ENCODE peak calls at places on chromosomes 13 and 19, in eight cellular contexts. One of them, this sample, is unnamed.

GRCh38 chr19:47703301-47703700 is 9.9 kb upstream of the EHD2 start:
- DNase-seq in body of pancreas: no peak
- DNase-seq in GM23338: no peak
- DNase-seq in GM23248: no peak
- DNase-seq in endothelial cell of umbilical vein: no peak
- DNase-seq in transverse colon: no peak
- DNase-seq in neural progenitor cell: no peak
- DNase-seq in SJCRH30: no peak
- DNase-seq in this sample: no peak

GRCh38 chr13:106533940-106534843 is 1.3 kb downstream of the EFNB2 start:
- DNase-seq in body of pancreas: peak
- DNase-seq in GM23338: peak
- DNase-seq in GM23248: peak
- DNase-seq in endothelial cell of umbilical vein: peak
- DNase-seq in transverse colon: peak
- DNase-seq in neural progenitor cell: peak
- DNase-seq in SJCRH30: peak
- DNase-seq in this sample: peak

GRCh38 chr13:112444001-112444311 is 67.8 kb downstream of the SPACA7 start:
- DNase-seq in body of pancreas: peak
- DNase-seq in GM23338: peak
- DNase-seq in GM23248: peak
- DNase-seq in endothelial cell of umbilical vein: peak
- DNase-seq in transverse colon: peak
- DNase-seq in neural progenitor cell: peak
- DNase-seq in SJCRH30: peak
- DNase-seq in this sample: no peak

GRCh38 chr13:52001120-52001731 is 10.0 kb downstream of the ATP7B start:
- DNase-seq in body of pancreas: no peak
- DNase-seq in GM23338: peak
- DNase-seq in GM23248: peak
- DNase-seq in endothelial cell of umbilical vein: peak
- DNase-seq in transverse colon: no peak
- DNase-seq in neural progenitor cell: peak
- DNase-seq in SJCRH30: peak
- DNase-seq in this sample: no peak

GRCh38 chr19:11964858-11965645 is at the start of gene ZNF763:
- DNase-seq in body of pancreas: peak
- DNase-seq in GM23338: peak
- DNase-seq in GM23248: peak
- DNase-seq in endothelial cell of umbilical vein: peak
- DNase-seq in transverse colon: peak
- DNase-seq in neural progenitor cell: peak
- DNase-seq in SJCRH30: peak
- DNase-seq in this sample: peak

GRCh38 chr13:97934590-97934989 is 18.9 kb upstream of the IPO5 start:
- DNase-seq in body of pancreas: no peak
- DNase-seq in GM23338: peak
- DNase-seq in GM23248: no peak
- DNase-seq in endothelial cell of umbilical vein: peak
- DNase-seq in transverse colon: no peak
- DNase-seq in neural progenitor cell: peak
- DNase-seq in SJCRH30: peak
- DNase-seq in this sample: no peak

GRCh38 chr19:29620931-29621351 is 14.9 kb downstream of the POP4 start:
- DNase-seq in body of pancreas: no peak
- DNase-seq in GM23338: no peak
- DNase-seq in GM23248: no peak
- DNase-seq in endothelial cell of umbilical vein: no peak
- DNase-seq in transverse colon: peak
- DNase-seq in neural progenitor cell: no peak
- DNase-seq in SJCRH30: peak
- DNase-seq in this sample: no peak

GRCh38 chr13:84821261-84821660 is 939.0 kb upstream of the SLITRK1 start:
- DNase-seq in body of pancreas: no peak
- DNase-seq in GM23338: no peak
- DNase-seq in GM23248: no peak
- DNase-seq in endothelial cell of umbilical vein: no peak
- DNase-seq in transverse colon: no peak
- DNase-seq in neural progenitor cell: no peak
- DNase-seq in SJCRH30: peak
- DNase-seq in this sample: no peak

DNA sequence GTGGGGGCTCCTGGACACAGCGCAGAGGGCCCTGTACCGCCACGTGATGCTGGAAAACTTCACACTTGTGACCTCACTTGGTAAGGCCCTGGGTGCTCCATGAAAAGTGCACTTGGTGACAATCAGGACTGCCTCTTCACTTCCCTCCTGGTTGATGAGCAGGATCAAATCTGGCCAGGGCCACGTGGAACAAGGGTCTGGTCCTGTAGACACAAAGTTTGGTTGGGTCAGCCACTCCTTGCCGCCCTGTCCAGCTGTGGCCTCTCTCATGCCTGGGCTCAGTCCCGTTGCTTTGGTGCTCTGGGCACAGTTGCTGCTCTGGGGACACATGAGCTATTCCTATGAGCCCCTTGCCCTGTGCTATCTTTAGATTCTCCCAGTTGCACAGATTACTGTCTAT is 2.3 kb downstream of the ZNF324B start:
- DNase-seq in body of pancreas: no peak
- DNase-seq in GM23338: no peak
- DNase-seq in GM23248: no peak
- DNase-seq in endothelial cell of umbilical vein: no peak
- DNase-seq in transverse colon: no peak
- DNase-seq in neural progenitor cell: no peak
- DNase-seq in SJCRH30: no peak
- DNase-seq in this sample: no peak
- H3K27ac ChIP-seq in body of pancreas: no peak
- H3K27ac ChIP-seq in GM23338: no peak
- H3K27ac ChIP-seq in GM23248: no peak
- H3K27ac ChIP-seq in endothelial cell of umbilical vein: no peak
- H3K27ac ChIP-seq in transverse colon: no peak
- H3K27ac ChIP-seq in neural progenitor cell: no peak
- H3K27ac ChIP-seq in SJCRH30: no peak
- H3K27ac ChIP-seq in this sample: no peak

GRCh38 chr13:37715606-37716015 is 117.0 kb upstream of the POSTN start:
- DNase-seq in body of pancreas: no peak
- DNase-seq in GM23338: no peak
- DNase-seq in GM23248: peak
- DNase-seq in endothelial cell of umbilical vein: peak
- DNase-seq in transverse colon: no peak
- DNase-seq in neural progenitor cell: no peak
- DNase-seq in SJCRH30: no peak
- DNase-seq in this sample: no peak
- H3K27ac ChIP-seq in body of pancreas: no peak
- H3K27ac ChIP-seq in GM23338: no peak
- H3K27ac ChIP-seq in GM23248: no peak
- H3K27ac ChIP-seq in endothelial cell of umbilical vein: peak
- H3K27ac ChIP-seq in transverse colon: no peak
- H3K27ac ChIP-seq in neural progenitor cell: no peak
- H3K27ac ChIP-seq in SJCRH30: no peak
- H3K27ac ChIP-seq in this sample: no peak

GRCh38 chr13:23574421-23574820 is 4.2 kb downstream of the TNFRSF19 start:
- DNase-seq in body of pancreas: no peak
- DNase-seq in GM23338: no peak
- DNase-seq in GM23248: no peak
- DNase-seq in endothelial cell of umbilical vein: no peak
- DNase-seq in transverse colon: no peak
- DNase-seq in neural progenitor cell: no peak
- DNase-seq in SJCRH30: no peak
- DNase-seq in this sample: no peak

GRCh38 chr13:23579072-23579885 is 9.1 kb downstream of the TNFRSF19 start:
- DNase-seq in body of pancreas: peak
- DNase-seq in GM23338: peak
- DNase-seq in GM23248: peak
- DNase-seq in endothelial cell of umbilical vein: peak
- DNase-seq in transverse colon: peak
- DNase-seq in neural progenitor cell: peak
- DNase-seq in SJCRH30: peak
- DNase-seq in this sample: peak

GRCh38 chr13:23579886-23580706 is 9.9 kb downstream of the TNFRSF19 start:
- DNase-seq in body of pancreas: no peak
- DNase-seq in GM23338: peak
- DNase-seq in GM23248: peak
- DNase-seq in endothelial cell of umbilical vein: peak
- DNase-seq in transverse colon: no peak
- DNase-seq in neural progenitor cell: peak
- DNase-seq in SJCRH30: no peak
- DNase-seq in this sample: no peak

GRCh38 chr13:23575632-23576031 is 5.4 kb downstream of the TNFRSF19 start:
- DNase-seq in body of pancreas: no peak
- DNase-seq in GM23338: no peak
- DNase-seq in GM23248: no peak
- DNase-seq in endothelial cell of umbilical vein: no peak
- DNase-seq in transverse colon: no peak
- DNase-seq in neural progenitor cell: no peak
- DNase-seq in SJCRH30: no peak
- DNase-seq in this sample: no peak

DNA sequence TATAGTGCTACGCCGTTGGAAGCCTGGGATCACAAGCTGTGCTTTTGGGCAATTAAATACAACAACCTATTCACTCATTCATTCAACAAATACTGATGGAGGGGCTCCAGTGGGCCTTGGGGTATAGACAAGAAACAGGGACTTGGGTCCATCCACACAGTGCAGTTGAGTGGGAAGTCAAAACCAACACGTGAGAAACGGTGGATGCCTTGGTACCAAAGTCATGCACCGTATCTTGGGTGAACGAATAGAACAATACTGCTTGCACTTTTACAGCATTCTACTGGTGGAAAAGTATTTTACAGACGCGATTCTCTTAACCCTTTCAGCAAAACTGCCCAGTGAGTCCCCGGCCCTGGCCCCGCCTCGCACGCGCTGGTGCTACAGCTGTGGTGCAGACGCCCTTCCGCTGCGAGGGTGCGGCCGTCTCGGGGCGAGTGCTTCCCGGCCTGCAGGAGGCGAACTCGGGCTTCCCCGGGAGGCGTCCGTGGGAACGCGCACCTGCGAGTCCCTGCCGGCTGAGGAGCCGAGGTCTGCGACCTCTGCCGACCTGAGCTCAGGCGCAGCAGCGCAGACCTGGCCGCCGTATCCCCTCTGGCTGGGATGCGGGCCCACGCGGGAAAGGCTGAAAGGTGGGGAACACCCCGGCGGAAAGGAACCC is 8.3 kb downstream of the TNFRSF19 start:
- DNase-seq in body of pancreas: peak
- DNase-seq in GM23338: peak
- DNase-seq in GM23248: peak
- DNase-seq in endothelial cell of umbilical vein: peak
- DNase-seq in transverse colon: peak
- DNase-seq in neural progenitor cell: peak
- DNase-seq in SJCRH30: peak
- DNase-seq in this sample: peak
- H3K27ac ChIP-seq in body of pancreas: peak
- H3K27ac ChIP-seq in GM23338: no peak
- H3K27ac ChIP-seq in GM23248: no peak
- H3K27ac ChIP-seq in endothelial cell of umbilical vein: no peak
- H3K27ac ChIP-seq in transverse colon: peak
- H3K27ac ChIP-seq in neural progenitor cell: no peak
- H3K27ac ChIP-seq in SJCRH30: no peak
- H3K27ac ChIP-seq in this sample: peak

GRCh38 chr19:10537668-10538067 is 6.0 kb upstream of the ATG4D start:
- DNase-seq in body of pancreas: no peak
- DNase-seq in GM23338: no peak
- DNase-seq in GM23248: no peak
- DNase-seq in endothelial cell of umbilical vein: no peak
- DNase-seq in transverse colon: no peak
- DNase-seq in neural progenitor cell: no peak
- DNase-seq in SJCRH30: no peak
- DNase-seq in this sample: no peak

GRCh38 chr19:10535613-10536012 is 8.1 kb upstream of the ATG4D start:
- DNase-seq in body of pancreas: no peak
- DNase-seq in GM23338: no peak
- DNase-seq in GM23248: no peak
- DNase-seq in endothelial cell of umbilical vein: no peak
- DNase-seq in transverse colon: no peak
- DNase-seq in neural progenitor cell: no peak
- DNase-seq in SJCRH30: no peak
- DNase-seq in this sample: no peak

GRCh38 chr19:10538204-10538603 is 5.5 kb upstream of the ATG4D start:
- DNase-seq in body of pancreas: no peak
- DNase-seq in GM23338: no peak
- DNase-seq in GM23248: no peak
- DNase-seq in endothelial cell of umbilical vein: no peak
- DNase-seq in transverse colon: no peak
- DNase-seq in neural progenitor cell: no peak
- DNase-seq in SJCRH30: no peak
- DNase-seq in this sample: no peak

GRCh38 chr19:10532457-10532856 is 11.2 kb upstream of the ATG4D start:
- DNase-seq in body of pancreas: no peak
- DNase-seq in GM23338: no peak
- DNase-seq in GM23248: no peak
- DNase-seq in endothelial cell of umbilical vein: no peak
- DNase-seq in transverse colon: no peak
- DNase-seq in neural progenitor cell: no peak
- DNase-seq in SJCRH30: no peak
- DNase-seq in this sample: no peak

GRCh38 chr19:10533656-10534386 is 9.9 kb upstream of the ATG4D start:
- DNase-seq in body of pancreas: no peak
- DNase-seq in GM23338: no peak
- DNase-seq in GM23248: peak
- DNase-seq in endothelial cell of umbilical vein: peak
- DNase-seq in transverse colon: no peak
- DNase-seq in neural progenitor cell: no peak
- DNase-seq in SJCRH30: no peak
- DNase-seq in this sample: no peak
- H3K27ac ChIP-seq in body of pancreas: no peak
- H3K27ac ChIP-seq in GM23338: no peak
- H3K27ac ChIP-seq in GM23248: peak
- H3K27ac ChIP-seq in endothelial cell of umbilical vein: no peak
- H3K27ac ChIP-seq in transverse colon: no peak
- H3K27ac ChIP-seq in neural progenitor cell: no peak
- H3K27ac ChIP-seq in SJCRH30: no peak
- H3K27ac ChIP-seq in this sample: peak

GRCh38 chr13:42049454-42049780 is 969 bp downstream of the DGKH start:
- DNase-seq in body of pancreas: no peak
- DNase-seq in GM23338: no peak
- DNase-seq in GM23248: no peak
- DNase-seq in endothelial cell of umbilical vein: no peak
- DNase-seq in transverse colon: no peak
- DNase-seq in neural progenitor cell: no peak
- DNase-seq in SJCRH30: no peak
- DNase-seq in this sample: no peak
- H3K27ac ChIP-seq in body of pancreas: peak
- H3K27ac ChIP-seq in GM23338: no peak
- H3K27ac ChIP-seq in GM23248: peak
- H3K27ac ChIP-seq in endothelial cell of umbilical vein: peak
- H3K27ac ChIP-seq in transverse colon: peak
- H3K27ac ChIP-seq in neural progenitor cell: no peak
- H3K27ac ChIP-seq in SJCRH30: peak
- H3K27ac ChIP-seq in this sample: peak

This sample was measured in Peyer's patch.